ENCODE peak calls at places on chromosomes 12 and 14, in eight cellular contexts. One of them, this sample, is unnamed.
A peak's percentile ranks its signal among the peaks of the same experiment; 100 is the strongest.

GRCh38 chr12:121980211-121980891 is 41.3 kb upstream of the BCL7A start:
- DNase-seq in NCI-H774: no peak
- DNase-seq in mesendoderm: no peak
- DNase-seq in glomerular endothelial cell: no peak
- DNase-seq in nucleus accumbens: no peak
- DNase-seq in mucosa of descending colon: no peak
- DNase-seq in NCI-H2081: no peak
- DNase-seq in lower leg skin: no peak
- DNase-seq in this sample: no peak

GRCh38 chr14:104383931-104384775 is 195.4 kb upstream of the C14orf180 start:
- DNase-seq in mucosa of descending colon: no peak
- DNase-seq in mesendoderm: peak; percentile 28
- DNase-seq in NCI-H774: no peak
- DNase-seq in lower leg skin: no peak
- DNase-seq in nucleus accumbens: no peak
- DNase-seq in glomerular endothelial cell: no peak
- DNase-seq in NCI-H2081: peak; percentile 17
- DNase-seq in this sample: no peak

GRCh38 chr14:89681086-89682018 is 264.3 kb upstream of the FOXN3 start:
- DNase-seq in glomerular endothelial cell: no peak
- DNase-seq in mesendoderm: no peak
- DNase-seq in mucosa of descending colon: no peak
- DNase-seq in nucleus accumbens: no peak
- DNase-seq in NCI-H2081: no peak
- DNase-seq in NCI-H774: no peak
- DNase-seq in lower leg skin: no peak
- DNase-seq in this sample: no peak

GRCh38 chr14:65134651-65135579 is 32.6 kb upstream of the MAX start:
- DNase-seq in NCI-H2081: no peak
- DNase-seq in glomerular endothelial cell: no peak
- DNase-seq in mucosa of descending colon: no peak
- DNase-seq in mesendoderm: no peak
- DNase-seq in lower leg skin: no peak
- DNase-seq in nucleus accumbens: no peak
- DNase-seq in NCI-H774: no peak
- DNase-seq in this sample: no peak

GRCh38 chr12:126191037-126191891 is 1126.0 kb downstream of the AACS start:
- DNase-seq in NCI-H2081: peak; percentile 43
- DNase-seq in nucleus accumbens: no peak
- DNase-seq in mesendoderm: peak; percentile 81
- DNase-seq in lower leg skin: no peak
- DNase-seq in mucosa of descending colon: no peak
- DNase-seq in NCI-H774: peak; percentile 66
- DNase-seq in glomerular endothelial cell: no peak
- DNase-seq in this sample: no peak

GRCh38 chr12:54197037-54197909 is 8.5 kb upstream of the SMUG1 start:
- DNase-seq in NCI-H774: no peak
- DNase-seq in nucleus accumbens: no peak
- DNase-seq in mucosa of descending colon: no peak
- DNase-seq in glomerular endothelial cell: no peak
- DNase-seq in lower leg skin: peak; percentile 77
- DNase-seq in mesendoderm: no peak
- DNase-seq in NCI-H2081: no peak
- DNase-seq in this sample: no peak

GRCh38 chr14:75877292-75877691 is 104.5 kb downstream of the TGFB3 start:
- DNase-seq in mesendoderm: no peak
- DNase-seq in glomerular endothelial cell: no peak
- DNase-seq in lower leg skin: no peak
- DNase-seq in nucleus accumbens: no peak
- DNase-seq in NCI-H2081: no peak
- DNase-seq in mucosa of descending colon: no peak
- DNase-seq in NCI-H774: no peak
- DNase-seq in this sample: no peak

GRCh38 chr12:74185360-74185759 is 352.3 kb upstream of the ATXN7L3B start:
- DNase-seq in NCI-H2081: no peak
- DNase-seq in mucosa of descending colon: no peak
- DNase-seq in NCI-H774: no peak
- DNase-seq in lower leg skin: no peak
- DNase-seq in nucleus accumbens: no peak
- DNase-seq in mesendoderm: no peak
- DNase-seq in glomerular endothelial cell: no peak
- DNase-seq in this sample: no peak

GRCh38 chr12:132471011-132471857 is 18.7 kb upstream of the FBRSL1 start:
- DNase-seq in NCI-H774: no peak
- DNase-seq in NCI-H2081: no peak
- DNase-seq in glomerular endothelial cell: no peak
- DNase-seq in mucosa of descending colon: peak; percentile 52
- DNase-seq in nucleus accumbens: no peak
- DNase-seq in lower leg skin: no peak
- DNase-seq in mesendoderm: no peak
- DNase-seq in this sample: no peak

GRCh38 chr14:22281322-22281977 is 307.6 kb downstream of the DAD1 start:
- DNase-seq in NCI-H774: no peak
- DNase-seq in glomerular endothelial cell: no peak
- DNase-seq in NCI-H2081: no peak
- DNase-seq in lower leg skin: no peak
- DNase-seq in mesendoderm: no peak
- DNase-seq in nucleus accumbens: no peak
- DNase-seq in mucosa of descending colon: no peak
- DNase-seq in this sample: no peak

GRCh38 chr12:5796171-5797091 is 148.6 kb downstream of the ANO2 start:
- DNase-seq in NCI-H774: no peak
- DNase-seq in lower leg skin: no peak
- DNase-seq in mucosa of descending colon: no peak
- DNase-seq in nucleus accumbens: no peak
- DNase-seq in NCI-H2081: no peak
- DNase-seq in mesendoderm: peak; percentile 66
- DNase-seq in glomerular endothelial cell: no peak
- DNase-seq in this sample: no peak

GRCh38 chr14:75995372-75996041 is 9.9 kb downstream of the IFT43 start:
- DNase-seq in mucosa of descending colon: no peak
- DNase-seq in NCI-H774: no peak
- DNase-seq in nucleus accumbens: no peak
- DNase-seq in glomerular endothelial cell: no peak
- DNase-seq in mesendoderm: no peak
- DNase-seq in NCI-H2081: no peak
- DNase-seq in lower leg skin: no peak
- DNase-seq in this sample: no peak

GRCh38 chr12:124419292-124420040 is 124.6 kb downstream of the RFLNA start:
- DNase-seq in lower leg skin: no peak
- DNase-seq in nucleus accumbens: no peak
- DNase-seq in glomerular endothelial cell: no peak
- DNase-seq in mucosa of descending colon: no peak
- DNase-seq in NCI-H774: no peak
- DNase-seq in mesendoderm: peak; percentile 48
- DNase-seq in NCI-H2081: no peak
- DNase-seq in this sample: no peak

GRCh38 chr14:73248294-73248868 is 11.1 kb downstream of the PAPLN start:
- DNase-seq in nucleus accumbens: no peak
- DNase-seq in glomerular endothelial cell: no peak
- DNase-seq in mesendoderm: no peak
- DNase-seq in mucosa of descending colon: peak; percentile 2
- DNase-seq in lower leg skin: no peak
- DNase-seq in NCI-H774: no peak
- DNase-seq in NCI-H2081: no peak
- DNase-seq in this sample: no peak

GRCh38 chr12:23862746-23863145 is 86.7 kb downstream of the SOX5 start:
- DNase-seq in NCI-H2081: no peak
- DNase-seq in mucosa of descending colon: no peak
- DNase-seq in glomerular endothelial cell: no peak
- DNase-seq in NCI-H774: no peak
- DNase-seq in mesendoderm: no peak
- DNase-seq in lower leg skin: no peak
- DNase-seq in nucleus accumbens: no peak
- DNase-seq in this sample: no peak

GRCh38 chr12:33650832-33651231 is 211.2 kb upstream of the SYT10 start:
- DNase-seq in NCI-H774: no peak
- DNase-seq in mesendoderm: no peak
- DNase-seq in nucleus accumbens: no peak
- DNase-seq in lower leg skin: no peak
- DNase-seq in mucosa of descending colon: no peak
- DNase-seq in glomerular endothelial cell: no peak
- DNase-seq in NCI-H2081: no peak
- DNase-seq in this sample: no peak

GRCh38 chr12:4119157-4119761 is 154.3 kb upstream of the CCND2 start:
- DNase-seq in NCI-H774: no peak
- DNase-seq in mucosa of descending colon: no peak
- DNase-seq in lower leg skin: no peak
- DNase-seq in glomerular endothelial cell: no peak
- DNase-seq in nucleus accumbens: no peak
- DNase-seq in mesendoderm: no peak
- DNase-seq in NCI-H2081: no peak
- DNase-seq in this sample: no peak

GRCh38 chr12:95997276-95997675 is 1.1 kb upstream of the HAL start:
- DNase-seq in mucosa of descending colon: no peak
- DNase-seq in mesendoderm: no peak
- DNase-seq in lower leg skin: no peak
- DNase-seq in glomerular endothelial cell: no peak
- DNase-seq in nucleus accumbens: no peak
- DNase-seq in NCI-H2081: no peak
- DNase-seq in NCI-H774: no peak
- DNase-seq in this sample: no peak

GRCh38 chr14:23248601-23249000 is 10.9 kb downstream of the RNF212B start:
- DNase-seq in nucleus accumbens: no peak
- DNase-seq in mucosa of descending colon: no peak
- DNase-seq in NCI-H2081: no peak
- DNase-seq in NCI-H774: no peak
- DNase-seq in glomerular endothelial cell: no peak
- DNase-seq in mesendoderm: no peak
- DNase-seq in lower leg skin: no peak
- DNase-seq in this sample: no peak

GRCh38 chr14:75561013-75561432 is 17.4 kb upstream of the FLVCR2 start:
- DNase-seq in NCI-H2081: peak; percentile 76
- DNase-seq in nucleus accumbens: peak; percentile 57
- DNase-seq in mesendoderm: peak; percentile 87
- DNase-seq in mucosa of descending colon: peak; percentile 70
- DNase-seq in lower leg skin: peak; percentile 75
- DNase-seq in glomerular endothelial cell: no peak
- DNase-seq in NCI-H774: peak; percentile 15
- DNase-seq in this sample: peak; percentile 38

GRCh38 chr12:663293-663871 is at the start of gene NINJ2:
- DNase-seq in glomerular endothelial cell: no peak
- DNase-seq in mesendoderm: no peak
- DNase-seq in nucleus accumbens: peak; percentile 37
- DNase-seq in NCI-H2081: no peak
- DNase-seq in NCI-H774: no peak
- DNase-seq in lower leg skin: no peak
- DNase-seq in mucosa of descending colon: no peak
- DNase-seq in this sample: no peak

GRCh38 chr14:73491256-73491976 is 683 bp downstream of the RIOX1 start:
- DNase-seq in mucosa of descending colon: peak; percentile 84
- DNase-seq in glomerular endothelial cell: no peak
- DNase-seq in lower leg skin: peak; percentile 34
- DNase-seq in nucleus accumbens: peak; percentile 38
- DNase-seq in NCI-H2081: peak; percentile 66
- DNase-seq in mesendoderm: peak; percentile 61
- DNase-seq in NCI-H774: peak; percentile 25
- DNase-seq in this sample: no peak

GRCh38 chr12:41473441-41473840 is 285.3 kb downstream of the PDZRN4 start:
- DNase-seq in lower leg skin: no peak
- DNase-seq in nucleus accumbens: no peak
- DNase-seq in mucosa of descending colon: no peak
- DNase-seq in glomerular endothelial cell: no peak
- DNase-seq in NCI-H774: no peak
- DNase-seq in NCI-H2081: no peak
- DNase-seq in mesendoderm: no peak
- DNase-seq in this sample: no peak

GRCh38 chr12:113230315-113231274 is 9.3 kb downstream of the TPCN1 start:
- DNase-seq in NCI-H774: no peak
- DNase-seq in nucleus accumbens: no peak
- DNase-seq in mesendoderm: peak; percentile 59
- DNase-seq in NCI-H2081: no peak
- DNase-seq in lower leg skin: no peak
- DNase-seq in mucosa of descending colon: no peak
- DNase-seq in glomerular endothelial cell: no peak
- DNase-seq in this sample: no peak

GRCh38 chr14:102344485-102344884 is 18.2 kb downstream of the CINP start:
- DNase-seq in mucosa of descending colon: no peak
- DNase-seq in glomerular endothelial cell: no peak
- DNase-seq in NCI-H2081: no peak
- DNase-seq in nucleus accumbens: peak; percentile 87
- DNase-seq in mesendoderm: no peak
- DNase-seq in lower leg skin: no peak
- DNase-seq in NCI-H774: no peak
- DNase-seq in this sample: peak; percentile 84

GRCh38 chr12:59084758-59085383 is 164.6 kb upstream of the LRIG3 start:
- DNase-seq in nucleus accumbens: no peak
- DNase-seq in mucosa of descending colon: no peak
- DNase-seq in NCI-H774: no peak
- DNase-seq in lower leg skin: peak; percentile 37
- DNase-seq in NCI-H2081: peak; percentile 49
- DNase-seq in mesendoderm: peak; percentile 44
- DNase-seq in glomerular endothelial cell: no peak
- DNase-seq in this sample: no peak

GRCh38 chr12:23600936-23601335 is 348.5 kb downstream of the SOX5 start:
- DNase-seq in mesendoderm: no peak
- DNase-seq in glomerular endothelial cell: no peak
- DNase-seq in mucosa of descending colon: no peak
- DNase-seq in nucleus accumbens: no peak
- DNase-seq in lower leg skin: no peak
- DNase-seq in NCI-H774: no peak
- DNase-seq in NCI-H2081: no peak
- DNase-seq in this sample: no peak

GRCh38 chr12:52661668-52662067 is 9.7 kb upstream of the KRT2 start:
- DNase-seq in mesendoderm: no peak
- DNase-seq in NCI-H774: no peak
- DNase-seq in NCI-H2081: no peak
- DNase-seq in nucleus accumbens: no peak
- DNase-seq in mucosa of descending colon: no peak
- DNase-seq in glomerular endothelial cell: no peak
- DNase-seq in lower leg skin: no peak
- DNase-seq in this sample: no peak

GRCh38 chr14:38257500-38257899 is 1.6 kb upstream of the CLEC14A start:
- DNase-seq in mucosa of descending colon: no peak
- DNase-seq in NCI-H774: no peak
- DNase-seq in lower leg skin: no peak
- DNase-seq in glomerular endothelial cell: no peak
- DNase-seq in NCI-H2081: no peak
- DNase-seq in nucleus accumbens: no peak
- DNase-seq in mesendoderm: no peak
- DNase-seq in this sample: no peak

GRCh38 chr12:77054856-77055255 is 10.5 kb downstream of the E2F7 start:
- DNase-seq in lower leg skin: no peak
- DNase-seq in mesendoderm: no peak
- DNase-seq in nucleus accumbens: no peak
- DNase-seq in mucosa of descending colon: no peak
- DNase-seq in glomerular endothelial cell: no peak
- DNase-seq in NCI-H2081: no peak
- DNase-seq in NCI-H774: no peak
- DNase-seq in this sample: no peak

GRCh38 chr12:5114436-5114835 is 70.8 kb downstream of the KCNA5 start:
- DNase-seq in NCI-H2081: no peak
- DNase-seq in mesendoderm: no peak
- DNase-seq in NCI-H774: no peak
- DNase-seq in mucosa of descending colon: no peak
- DNase-seq in nucleus accumbens: no peak
- DNase-seq in lower leg skin: no peak
- DNase-seq in glomerular endothelial cell: no peak
- DNase-seq in this sample: no peak

GRCh38 chr12:27970391-27970980 is 2.0 kb downstream of the PTHLH start:
- DNase-seq in lower leg skin: no peak
- DNase-seq in glomerular endothelial cell: no peak
- DNase-seq in NCI-H2081: no peak
- DNase-seq in nucleus accumbens: no peak
- DNase-seq in mesendoderm: peak; percentile 51
- DNase-seq in mucosa of descending colon: peak; percentile 45
- DNase-seq in NCI-H774: no peak
- DNase-seq in this sample: no peak

GRCh38 chr14:103361868-103362267 is 23.3 kb upstream of the MARK3 start:
- DNase-seq in NCI-H2081: no peak
- DNase-seq in glomerular endothelial cell: peak; percentile 88
- DNase-seq in nucleus accumbens: no peak
- DNase-seq in lower leg skin: no peak
- DNase-seq in NCI-H774: no peak
- DNase-seq in mucosa of descending colon: no peak
- DNase-seq in mesendoderm: no peak
- DNase-seq in this sample: no peak

GRCh38 chr14:22791302-22791701 is 23.9 kb downstream of the SLC7A7 start:
- DNase-seq in mesendoderm: no peak
- DNase-seq in nucleus accumbens: no peak
- DNase-seq in NCI-H2081: no peak
- DNase-seq in NCI-H774: no peak
- DNase-seq in mucosa of descending colon: no peak
- DNase-seq in glomerular endothelial cell: no peak
- DNase-seq in lower leg skin: no peak
- DNase-seq in this sample: no peak